ENCODE peak calls at places on chromosomes 1 and 21, in seven cellular contexts. O is fibroblast of mammary gland, B is mammary epithelial cell, U is pancreas, I is upper lobe of right lung, Y is A549, L is fibroblast of pulmonary artery. M is an unnamed sample.

GRCh38 chr1:37481289-37482003 is 7.1 kb downstream of the ZC3H12A start:
- DNase-seq in O (peak; percentile 42), B (no peak), U (no peak), I (peak; percentile 70), Y (peak; percentile 16), L (no peak), M (no peak)

GRCh38 chr1:109427171-109427467 is 871 bp upstream of the PSMA5 start:
- DNase-seq in O (peak; percentile 28), B (no peak), U (no peak), I (no peak), Y (no peak), L (peak; percentile 16), M (no peak)

GRCh38 chr21:42395910-42396625 is at the start of gene TMPRSS3:
- DNase-seq in O (no peak), B (peak; percentile 57), U (no peak), I (peak; percentile 71), Y (peak; percentile 10), L (no peak), M (no peak)

GRCh38 chr1:52697795-52698674 is at the start of gene COA7:
- DNase-seq in O (peak; percentile 74), B (peak; percentile 81), U (peak; percentile 85), I (peak; percentile 95), Y (peak; percentile 84), L (peak; percentile 82), M (peak; percentile 84)

GRCh38 chr21:44918581-44919033 is 2.1 kb downstream of the ITGB2 start:
- DNase-seq in O (no peak), B (no peak), U (no peak), I (peak; percentile 62), Y (no peak), L (no peak), M (no peak)

GRCh38 chr1:226603030-226603960 is 54.7 kb downstream of the STUM start:
- DNase-seq in O (peak; percentile 90), B (peak; percentile 51), U (no peak), I (peak; percentile 34), Y (no peak), L (peak; percentile 73), M (peak; percentile 41)

GRCh38 chr1:236010443-236010842 is 54.4 kb downstream of the NID1 start:
- DNase-seq in O (peak; percentile 67), B (no peak), U (no peak), I (no peak), Y (no peak), L (no peak), M (no peak)

GRCh38 chr1:235781807-235782206 is 84.9 kb downstream of the LYST start:
- DNase-seq in O (peak; percentile 33), B (no peak), U (no peak), I (no peak), Y (no peak), L (peak; percentile 18), M (no peak)

GRCh38 chr1:41340655-41341364 is 20.4 kb upstream of the FOXO6 start:
- DNase-seq in O (no peak), B (no peak), U (no peak), I (no peak), Y (no peak), L (no peak), M (no peak)

GRCh38 chr1:221625026-221625425 is 116.9 kb downstream of the DUSP10 start:
- DNase-seq in O (no peak), B (no peak), U (no peak), I (no peak), Y (no peak), L (no peak), M (no peak)

GRCh38 chr1:47696911-47697441 is 259.1 kb downstream of the FOXD2 start:
- DNase-seq in O (no peak), B (no peak), U (no peak), I (peak; percentile 62), Y (no peak), L (no peak), M (no peak)

GRCh38 chr1:98316286-98316685 is 345.2 kb upstream of the SNX7 start:
- DNase-seq in O (peak; percentile 60), B (peak; percentile 46), U (no peak), I (no peak), Y (no peak), L (peak; percentile 54), M (peak; percentile 25)

GRCh38 chr21:31279986-31280385 is 64.1 kb downstream of the TIAM1 start:
- DNase-seq in O (peak; percentile 23), B (no peak), U (no peak), I (no peak), Y (no peak), L (no peak), M (peak; percentile 50)

GRCh38 chr1:203467550-203467921 is 8.1 kb upstream of the PRELP start:
- DNase-seq in O (peak; percentile 36), B (no peak), U (no peak), I (peak; percentile 72), Y (no peak), L (peak; percentile 58), M (no peak)

GRCh38 chr1:94535879-94536278 is 5.7 kb downstream of the F3 start:
- DNase-seq in O (no peak), B (peak; percentile 17), U (no peak), I (no peak), Y (no peak), L (peak; percentile 63), M (no peak)

GRCh38 chr1:26096471-26096870 is 15.2 kb upstream of the PDIK1L start:
- DNase-seq in O (no peak), B (no peak), U (no peak), I (no peak), Y (no peak), L (no peak), M (no peak)

GRCh38 chr1:34057751-34058150 is 107.3 kb downstream of the CSMD2 start:
- DNase-seq in O (no peak), B (no peak), U (no peak), I (no peak), Y (no peak), L (no peak), M (no peak)

GRCh38 chr1:34060901-34061415 is 104.1 kb downstream of the CSMD2 start:
- DNase-seq in O (peak; percentile 34), B (no peak), U (no peak), I (no peak), Y (no peak), L (no peak), M (no peak)

GRCh38 chr1:34060331-34060730 is 104.7 kb downstream of the CSMD2 start:
- DNase-seq in O (no peak), B (no peak), U (no peak), I (no peak), Y (no peak), L (no peak), M (no peak)

GRCh38 chr1:34055828-34056227 is 109.2 kb downstream of the CSMD2 start:
- DNase-seq in O (no peak), B (no peak), U (no peak), I (no peak), Y (no peak), L (no peak), M (no peak)

GRCh38 chr1:34057347-34057746 is 107.7 kb downstream of the CSMD2 start:
- DNase-seq in O (no peak), B (no peak), U (no peak), I (no peak), Y (no peak), L (no peak), M (no peak)
- H3K4me3 ChIP-seq in O (no peak overlapping the region), B (no peak overlapping the region), U (no peak overlapping the region), I (no peak overlapping the region), Y (no peak overlapping the region), L (no peak overlapping the region), M (no peak overlapping the region)

GRCh38 chr1:15328245-15328784 is 81.3 kb downstream of the FHAD1 start:
- DNase-seq in O (no peak), B (no peak), U (no peak), I (no peak), Y (no peak), L (no peak), M (no peak)

GRCh38 chr1:15330028-15330427 is 79.7 kb upstream of the EFHD2 start:
- DNase-seq in O (no peak), B (peak; percentile 42), U (no peak), I (no peak), Y (no peak), L (no peak), M (peak; percentile 87)

GRCh38 chr1:15329481-15329815 is 80.2 kb upstream of the EFHD2 start:
- DNase-seq in O (no peak), B (no peak), U (no peak), I (no peak), Y (no peak), L (no peak), M (no peak)

GRCh38 chr1:15326691-15327530 is 79.9 kb downstream of the FHAD1 start:
- DNase-seq in O (peak; percentile 90), B (no peak), U (no peak), I (no peak), Y (no peak), L (no peak), M (no peak)

GRCh38 chr1:15328785-15329480 is 80.8 kb upstream of the EFHD2 start:
- DNase-seq in O (peak; percentile 79), B (no peak), U (peak; percentile 78), I (no peak), Y (no peak), L (peak; percentile 88), M (peak; percentile 35)
- TF ChIP-seq CTCF in O (peak; percentile 50), B (peak; percentile 30), U (no peak), I (peak; percentile 43), Y (no peak), L (peak; percentile 50), M (no peak)

DNA sequence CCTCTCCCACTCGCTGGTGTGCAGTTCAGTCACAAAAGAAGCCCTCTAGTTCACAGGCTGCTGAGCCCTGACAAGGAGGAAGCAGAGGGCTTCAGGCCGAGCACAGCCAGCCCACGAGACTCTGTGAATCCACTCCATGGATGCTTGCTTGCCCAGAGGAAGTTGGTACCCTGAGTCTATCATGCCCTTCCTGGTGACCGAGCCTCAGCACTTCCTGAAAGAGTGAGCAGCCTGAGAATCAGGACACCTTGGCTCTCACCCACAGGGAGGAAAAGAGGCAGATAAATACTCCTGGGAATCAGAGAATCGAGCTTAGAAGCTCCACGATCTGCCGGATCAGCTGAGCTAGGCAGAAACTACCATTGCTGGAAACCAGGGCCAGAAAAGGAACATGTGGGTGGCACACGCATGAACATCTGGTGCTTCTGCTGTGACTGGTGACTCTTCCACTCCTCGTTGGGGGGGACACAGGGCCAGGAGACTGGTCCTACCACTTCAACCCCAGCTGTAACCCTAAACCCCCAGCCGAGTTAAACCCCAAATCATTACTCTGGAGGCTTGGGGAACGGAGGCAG is 376.3 kb upstream of the CAMK1G start:
- DNase-seq in O (peak; percentile 9), B (no peak), U (no peak), I (no peak), Y (no peak), L (no peak), M (no peak)
- H3K4me3 ChIP-seq in O (peak overlapping the region; percentile 12), B (peak overlapping the region; percentile 36), U (no peak overlapping the region), I (peak overlapping the region; percentile 6), Y (no peak overlapping the region), L (no peak overlapping the region), M (peak overlapping the region; percentile 43)

DNA sequence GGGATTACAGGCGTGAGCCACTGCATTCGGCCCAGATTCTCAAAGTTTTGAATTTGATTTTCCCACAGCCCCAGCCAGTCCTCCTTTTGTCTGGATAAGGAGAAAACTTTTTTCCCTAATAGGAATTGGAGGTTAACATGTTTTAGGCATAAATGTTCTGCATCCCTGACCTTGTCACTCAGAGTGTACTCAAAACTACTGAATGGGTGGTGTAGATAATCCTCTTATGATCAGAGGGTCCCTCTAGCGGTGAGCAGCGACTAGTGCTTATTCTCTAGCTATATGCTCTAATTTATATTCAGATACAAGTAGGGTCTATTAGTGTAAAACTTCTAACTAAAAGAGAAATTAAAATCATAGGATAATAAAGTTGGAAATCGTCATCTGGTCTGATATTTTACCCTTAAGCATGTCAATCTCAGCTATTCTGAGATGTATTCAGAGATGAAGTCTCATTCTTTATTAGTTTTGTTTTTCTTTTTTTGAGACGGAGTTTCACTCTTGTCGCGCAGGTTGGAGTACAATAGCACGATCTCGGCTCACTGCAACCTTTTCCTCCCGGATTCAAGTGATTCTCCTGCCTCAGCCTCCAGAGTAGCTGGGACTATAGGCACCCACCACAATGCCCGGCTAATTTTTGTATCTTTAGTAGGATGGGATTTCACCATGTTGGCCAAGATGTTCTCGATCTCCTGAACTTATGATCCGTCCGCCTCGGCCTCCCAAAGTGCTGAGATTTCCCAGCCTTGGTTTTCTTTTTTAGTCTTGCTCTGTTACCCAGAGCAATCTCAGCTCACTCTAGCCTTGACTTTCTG is 2.7 kb upstream of the PSMD4 start:
- DNase-seq in O (peak; percentile 84), B (peak; percentile 48), U (peak; percentile 42), I (no peak), Y (peak; percentile 89), L (peak; percentile 86), M (peak; percentile 84)
- TF ChIP-seq CTCF in O (peak; percentile 94), B (peak; percentile 95), U (peak; percentile 45), I (peak; percentile 88), Y (peak; percentile 88), L (peak; percentile 93), M (peak; percentile 86)